ENCODE peak calls at places on chromosomes 12 and 14, in eight cellular contexts. Z is GM18507; R is activated CD4-positive, alpha-beta T cell treated with anti-CD3 and anti-CD28 coated beads, Interleukin-2, amount 50 U/mL, for 48 hours; Y is T-helper 17 cell; G is heart left ventricle; M is mucosa of descending colon; T is cardiac fibroblast; I is GM06990. O is an unnamed sample.

GRCh38 chr12:50174971-50175715 is 8.0 kb upstream of the CERS5 start:
- DNase-seq in R (no peak), I (no peak), Y (no peak), M (no peak), Z (no peak), G (no peak), T (peak), O (peak)

GRCh38 chr12:6361834-6362233 is 13.5 kb downstream of the SCNN1A start:
- DNase-seq in Z (no peak), M (peak), I (no peak), G (no peak), R (no peak), Y (no peak), T (peak), O (peak)

GRCh38 chr12:2387051-2387834 is 334.5 kb downstream of the CACNA1C start:
- DNase-seq in T (no peak), G (no peak), Y (no peak), I (no peak), M (no peak), Z (no peak), R (peak), O (no peak)

GRCh38 chr14:99132821-99133562 is 139.0 kb downstream of the BCL11B start:
- DNase-seq in I (no peak), M (no peak), Z (no peak), R (no peak), Y (no peak), G (peak), T (no peak), O (no peak)

GRCh38 chr14:72920008-72920407 is 6.3 kb upstream of the DCAF4 start:
- DNase-seq in R (no peak), M (no peak), G (no peak), T (no peak), Z (no peak), Y (no peak), I (no peak), O (no peak)

GRCh38 chr12:28937196-28937595 is 211.9 kb upstream of the FAR2 start:
- DNase-seq in G (no peak), T (peak), M (no peak), Z (no peak), Y (no peak), R (no peak), I (no peak), O (no peak)

GRCh38 chr14:21023817-21024667 is 819 bp downstream of the NDRG2 start:
- DNase-seq in Z (no peak), G (no peak), R (no peak), M (peak), Y (no peak), I (no peak), T (no peak), O (no peak)

GRCh38 chr14:89493877-89494634 is 77.0 kb upstream of the FOXN3 start:
- DNase-seq in T (peak), M (no peak), R (no peak), Z (peak), G (no peak), Y (no peak), I (peak), O (no peak)

GRCh38 chr14:101132051-101132541 is 228.6 kb upstream of the RTL1 start:
- DNase-seq in M (no peak), T (no peak), Z (no peak), I (no peak), G (no peak), Y (no peak), R (no peak), O (no peak)

GRCh38 chr14:45135181-45135580 is 549 bp upstream of the FANCM start:
- DNase-seq in M (no peak), T (peak), R (no peak), G (no peak), Y (no peak), Z (no peak), I (peak), O (peak)

GRCh38 chr14:30874120-30874998 is at the start of gene COCH:
- DNase-seq in Y (peak), M (peak), G (peak), Z (peak), T (no peak), R (peak), I (peak), O (peak)

GRCh38 chr14:32559048-32559447 is 229.9 kb downstream of the AKAP6 start:
- DNase-seq in I (no peak), T (no peak), Z (no peak), Y (no peak), G (no peak), R (no peak), M (no peak), O (no peak)

GRCh38 chr12:47935196-47935595 is 28.2 kb upstream of the TMEM106C start:
- DNase-seq in I (no peak), R (no peak), M (peak), Z (no peak), T (peak), G (peak), Y (no peak), O (no peak)

GRCh38 chr12:108610336-108610815 is 12.5 kb upstream of the TMEM119 start:
- DNase-seq in T (no peak), I (no peak), Y (no peak), Z (no peak), G (no peak), R (no peak), M (no peak), O (no peak)

GRCh38 chr12:99479149-99479548 is 168.4 kb upstream of the GARIN6 start:
- DNase-seq in G (no peak), I (no peak), T (no peak), Y (no peak), R (no peak), M (no peak), Z (no peak), O (no peak)

GRCh38 chr14:51023964-51024363 is 70.9 kb downstream of the TRIM9 start:
- DNase-seq in G (no peak), M (no peak), T (no peak), I (no peak), R (no peak), Y (no peak), Z (no peak), O (no peak)

GRCh38 chr12:56591111-56591510 is 39.0 kb downstream of the BAZ2A start:
- DNase-seq in Z (no peak), R (no peak), I (no peak), T (no peak), M (no peak), Y (no peak), G (no peak), O (no peak)

GRCh38 chr14:68576496-68577244 is 216.2 kb downstream of the ZFP36L1 start:
- DNase-seq in Z (no peak), Y (no peak), I (no peak), T (peak), G (no peak), R (no peak), M (no peak), O (peak)

GRCh38 chr12:56629459-56630179 is 507 bp downstream of the BAZ2A start:
- DNase-seq in M (peak), R (peak), Y (peak), G (peak), Z (no peak), T (peak), I (peak), O (peak)

GRCh38 chr12:71242511-71242910 is 84.7 kb upstream of the TSPAN8 start:
- DNase-seq in R (no peak), Y (no peak), I (no peak), Z (no peak), G (no peak), M (no peak), T (peak), O (no peak)

GRCh38 chr14:56271988-56272387 is 153.8 kb downstream of the PELI2 start:
- DNase-seq in Z (no peak), Y (no peak), G (no peak), I (no peak), M (no peak), R (no peak), T (peak), O (no peak)

GRCh38 chr12:132147423-132148367 is 3.4 kb downstream of the NOC4L start:
- DNase-seq in G (peak), Y (no peak), I (no peak), T (no peak), Z (no peak), R (no peak), M (no peak), O (no peak)

GRCh38 chr12:47881826-47882427 is 22.9 kb downstream of the VDR start:
- DNase-seq in Z (no peak), Y (no peak), R (no peak), I (no peak), G (no peak), T (peak), M (no peak), O (peak)

GRCh38 chr14:29148221-29148620 is 381.6 kb downstream of the FOXG1 start:
- DNase-seq in Z (no peak), Y (no peak), M (no peak), I (no peak), T (peak), R (no peak), G (no peak), O (no peak)

GRCh38 chr14:102430212-102430908 is 67.6 kb downstream of the TECPR2 start:
- DNase-seq in R (no peak), G (no peak), I (no peak), T (no peak), Z (no peak), M (no peak), Y (no peak), O (no peak)

GRCh38 chr14:38723277-38723676 is 379.8 kb downstream of the SEC23A start:
- DNase-seq in R (no peak), G (no peak), M (no peak), Y (no peak), Z (no peak), T (no peak), I (no peak), O (no peak)

GRCh38 chr14:23153891-23154796 is 29.3 kb downstream of the SLC7A8 start:
- DNase-seq in R (peak), I (no peak), M (peak), T (peak), Y (no peak), G (peak), Z (no peak), O (no peak)

GRCh38 chr14:22226381-22226780 is 362.6 kb downstream of the DAD1 start:
- DNase-seq in G (no peak), T (no peak), R (no peak), M (no peak), Z (no peak), I (peak), Y (no peak), O (peak)

GRCh38 chr14:54784060-54784459 is 118.6 kb downstream of the GCH1 start:
- DNase-seq in R (no peak), M (no peak), I (no peak), T (no peak), G (peak), Y (no peak), Z (no peak), O (no peak)

GRCh38 chr14:103301512-103302197 is 32.4 kb upstream of the EIF5 start:
- DNase-seq in I (no peak), R (no peak), G (no peak), M (no peak), Z (no peak), T (no peak), Y (no peak), O (no peak)

GRCh38 chr14:82422186-82422585 is 888.5 kb upstream of the SEL1L start:
- DNase-seq in Y (no peak), G (no peak), I (no peak), M (no peak), Z (no peak), T (no peak), R (no peak), O (no peak)